ENCODE peak calls at places on chromosomes 4 and X, in seven cellular contexts. U is mesendoderm, C is IMR-90, R is neuronal stem cell, E is mesenchymal stem cell, I is H1, T is H9. S is an unnamed sample.

GRCh38 chrX:10414106-10414824 is 206.1 kb downstream of the MID1 start:
- DNase-seq in R (no peak), C (no peak), T (no peak), E (no peak), U (no peak), I (no peak), S (no peak)

GRCh38 chr4:163554870-163555465 is 60.5 kb downstream of the TMA16 start:
- DNase-seq in C (peak; percentile 32), I (no peak), E (peak; percentile 33), T (no peak), R (no peak), U (no peak), S (no peak)

GRCh38 chr4:47662975-47663374 is 174.9 kb downstream of the CORIN start:
- DNase-seq in I (no peak), R (no peak), E (no peak), U (peak; percentile 40), T (no peak), C (no peak), S (peak; percentile 40)

GRCh38 chr4:102560743-102561341 is 59.7 kb downstream of the NFKB1 start:
- DNase-seq in U (no peak), I (no peak), T (no peak), E (no peak), C (no peak), R (no peak), S (no peak)

GRCh38 chr4:83238849-83239248 is 45.7 kb downstream of the COQ2 start:
- DNase-seq in C (no peak), U (no peak), E (no peak), I (no peak), T (no peak), R (no peak), S (no peak)

GRCh38 chr4:147760176-147760575 is 28.3 kb downstream of the ARHGAP10 start:
- DNase-seq in R (no peak), T (no peak), U (no peak), C (no peak), I (no peak), E (no peak), S (no peak)

GRCh38 chr4:55819634-55820033 is at the start of gene EXOC1L:
- DNase-seq in E (peak; percentile 41), R (peak; percentile 46), C (no peak), T (peak; percentile 90), I (peak; percentile 73), U (peak; percentile 95), S (no peak)

GRCh38 chr4:38560763-38561558 is 103.0 kb upstream of the KLF3 start:
- DNase-seq in U (no peak), C (no peak), I (no peak), T (no peak), E (no peak), R (no peak), S (no peak)

GRCh38 chr4:78596111-78596742 is 44.7 kb downstream of the ANXA3 start:
- DNase-seq in E (no peak), R (no peak), U (no peak), T (no peak), C (no peak), I (no peak), S (no peak)

GRCh38 chr4:172202480-172203076 is 389.4 kb downstream of the GALNTL6 start:
- DNase-seq in C (peak; percentile 18), U (peak; percentile 54), E (peak; percentile 55), R (peak; percentile 21), I (no peak), T (no peak), S (peak; percentile 56)

GRCh38 chrX:40278340-40279090 is 180.8 kb upstream of the BCOR start:
- DNase-seq in R (no peak), E (peak; percentile 87), I (no peak), U (no peak), T (no peak), C (no peak), S (peak; percentile 84)

GRCh38 chrX:73850124-73851013 is 287.4 kb downstream of the CHIC1 start:
- DNase-seq in U (peak; percentile 63), C (peak; percentile 38), R (no peak), T (no peak), I (no peak), E (no peak), S (no peak)

GRCh38 chrX:10327651-10328050 is 170.9 kb downstream of the CLCN4 start:
- DNase-seq in E (peak; percentile 7), R (peak; percentile 4), C (peak; percentile 5), T (peak; percentile 51), I (peak; percentile 3), U (peak; percentile 62), S (no peak)

GRCh38 chr4:172042714-172043114 is 229.5 kb downstream of the GALNTL6 start:
- DNase-seq in E (no peak), C (no peak), T (no peak), I (no peak), U (no peak), R (no peak), S (peak; percentile 79)

GRCh38 chrX:57070185-57070984 is 51.0 kb downstream of the SPIN2B start:
- DNase-seq in E (no peak), T (peak; percentile 33), U (no peak), R (no peak), I (no peak), C (no peak), S (no peak)

GRCh38 chr4:53800741-53801140 is 209.5 kb upstream of the LNX1 start:
- DNase-seq in U (no peak), I (no peak), T (no peak), C (no peak), E (peak; percentile 71), R (no peak), S (peak; percentile 30)

DNA sequence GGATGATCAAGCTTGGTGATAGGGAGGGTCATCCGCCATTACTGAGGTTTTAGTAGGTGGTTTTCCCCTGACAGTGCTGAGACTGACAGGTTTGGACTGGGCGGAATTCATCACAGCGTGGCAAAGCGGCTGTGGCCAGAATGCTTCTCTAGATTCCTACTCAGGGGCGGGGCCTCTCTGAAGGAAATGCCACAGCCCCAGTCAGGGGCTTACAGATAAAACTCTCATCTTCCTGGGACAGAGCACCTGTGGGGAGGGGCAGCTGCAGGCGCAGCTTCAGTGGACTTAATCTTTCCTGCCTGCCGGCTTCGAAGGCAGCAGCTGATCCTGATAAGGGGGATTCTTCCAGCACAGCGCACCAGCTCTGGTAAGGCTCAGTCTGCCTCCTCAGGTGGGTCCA is 316.7 kb downstream of the RPA4 start:
- DNase-seq in T (peak; percentile 72), U (peak; percentile 77), E (no peak), R (no peak), C (no peak), I (no peak), S (no peak)
- H2AK5ac ChIP-seq in T (no peak overlapping the region), U (no peak overlapping the region), E (no peak overlapping the region), R (no peak overlapping the region), C (no peak overlapping the region), I (no peak overlapping the region), S (no peak overlapping the region)

GRCh38 chr4:145819246-145820181 is 119.1 kb downstream of the ZNF827 start:
- DNase-seq in T (no peak), U (no peak), R (no peak), C (no peak), I (no peak), E (no peak), S (no peak)

GRCh38 chr4:145823743-145824142 is 114.9 kb downstream of the ZNF827 start:
- DNase-seq in R (no peak), C (no peak), T (no peak), I (no peak), E (no peak), U (no peak), S (no peak)

GRCh38 chr4:145818001-145818400 is 120.6 kb downstream of the ZNF827 start:
- DNase-seq in C (no peak), U (no peak), E (no peak), R (no peak), T (no peak), I (no peak), S (no peak)

GRCh38 chr4:145821771-145822170 is 116.9 kb downstream of the ZNF827 start:
- DNase-seq in I (no peak), R (no peak), U (no peak), E (no peak), C (no peak), T (no peak), S (no peak)

DNA sequence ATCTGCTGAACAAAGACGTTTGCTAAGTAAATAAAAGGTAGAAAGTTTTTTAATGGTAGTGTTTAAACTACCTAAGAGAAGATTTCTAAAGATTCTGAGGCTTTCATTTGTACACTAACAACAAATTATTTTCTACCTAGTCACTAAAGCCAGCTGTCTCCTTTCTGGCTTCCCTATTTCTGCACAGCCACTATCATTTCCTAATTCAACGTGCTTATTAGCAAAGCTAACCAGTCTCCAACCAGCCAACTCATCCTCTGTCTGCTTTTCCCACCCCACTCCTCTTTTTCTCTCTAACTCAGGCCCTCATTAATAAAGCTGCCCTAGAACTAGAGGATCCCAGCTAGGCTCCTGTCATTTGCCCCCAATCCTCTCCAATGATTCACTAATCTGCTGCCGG is 118.2 kb downstream of the ZNF827 start:
- DNase-seq in C (peak; percentile 40), I (no peak), T (no peak), E (no peak), U (no peak), R (no peak), S (peak; percentile 45)
- H3K27ac ChIP-seq in C (no peak overlapping the region), I (no peak overlapping the region), T (no peak overlapping the region), E (no peak overlapping the region), U (no peak overlapping the region), R (no peak overlapping the region), S (no peak overlapping the region)

DNA sequence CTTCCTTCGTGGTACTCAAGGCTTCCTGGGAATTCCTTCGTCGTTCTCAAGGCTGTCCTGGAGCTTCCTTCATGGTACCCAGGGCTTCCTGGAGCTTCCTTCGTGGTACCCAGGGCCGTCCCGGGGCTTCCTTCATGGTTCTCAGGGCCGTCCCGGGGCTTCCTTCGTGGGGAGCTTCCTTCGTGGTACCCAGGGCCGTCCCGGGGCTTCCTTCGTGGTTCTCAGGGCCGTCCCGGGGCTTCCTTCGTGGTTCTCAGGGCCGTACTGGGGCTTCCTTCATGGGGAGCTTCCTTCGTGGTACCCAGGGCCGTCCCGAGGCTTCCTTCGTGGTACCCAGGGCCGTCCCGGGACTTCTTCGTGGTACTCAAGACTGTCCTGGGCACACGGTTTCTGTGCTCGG is 339.6 kb upstream of the FAT1 start:
- DNase-seq in U (no peak), E (no peak), T (no peak), I (no peak), R (no peak), C (no peak), S (no peak)
- H2AK5ac ChIP-seq in U (no peak overlapping the region), E (no peak overlapping the region), T (no peak overlapping the region), I (no peak overlapping the region), R (no peak overlapping the region), C (no peak overlapping the region), S (no peak overlapping the region)

DNA sequence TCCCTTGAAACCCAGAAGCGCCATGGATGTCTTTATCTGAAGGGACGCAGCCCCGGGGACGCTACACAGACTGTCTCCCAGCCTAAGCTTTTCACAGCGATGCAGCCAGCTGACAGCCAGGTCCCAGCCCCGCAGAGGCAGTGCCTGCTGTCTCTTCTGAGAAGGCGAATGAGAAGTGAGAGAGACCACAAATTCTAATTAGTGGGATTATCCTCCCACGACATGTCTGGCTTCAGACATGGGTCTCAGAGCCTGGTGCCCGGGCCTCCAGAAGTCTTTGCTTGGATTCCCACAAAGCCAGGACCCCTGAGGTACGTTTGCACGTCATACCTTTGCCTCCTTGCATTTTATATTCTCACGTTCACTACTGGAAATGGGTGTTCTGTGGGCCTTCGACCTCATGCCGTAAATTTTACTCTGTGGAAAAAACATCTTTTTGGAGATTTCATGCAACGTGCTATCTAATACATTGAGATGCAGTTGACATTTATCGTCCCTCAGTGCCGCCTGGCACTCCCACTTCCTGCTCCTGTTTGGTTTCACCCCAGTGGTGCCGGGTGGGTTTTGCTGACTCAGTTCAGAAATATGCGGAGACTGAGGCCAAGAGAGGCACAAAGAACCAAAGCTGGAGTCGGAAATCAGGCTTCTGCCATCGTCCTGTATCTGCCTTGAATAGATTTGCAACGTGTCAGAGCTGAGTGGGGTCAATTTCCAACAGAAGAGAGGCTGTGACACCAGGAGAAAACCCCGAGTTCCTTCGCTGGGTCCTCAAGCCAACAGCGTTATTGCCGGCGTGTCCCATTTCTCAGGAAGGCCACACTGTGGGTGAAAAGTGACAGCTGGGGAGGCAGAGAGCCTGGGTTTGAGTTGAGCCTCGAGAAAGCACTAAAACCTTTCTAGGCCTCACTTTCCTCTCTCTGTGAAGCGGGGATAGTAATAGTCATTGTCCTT is 114.4 kb downstream of the STK32B start:
- DNase-seq in C (peak; percentile 64), E (peak; percentile 74), T (peak; percentile 33), R (no peak), I (no peak), U (peak; percentile 71), S (no peak)
- H3K27ac ChIP-seq in C (peak overlapping the region; percentile 79), E (peak overlapping the region; percentile 88), T (no peak overlapping the region), R (no peak overlapping the region), I (no peak overlapping the region), U (no peak overlapping the region), S (no peak overlapping the region)

S was measured in trophoblast cell.